ENCODE peak calls at places on chromosomes 16 and 17, in six cellular contexts. One of them, this sample, is unnamed.

GRCh38 chr17:28295677-28296578 is 23.1 kb upstream of the TMEM97 start:
- DNase-seq in globus pallidus: peak; percentile 27
- DNase-seq in NCI-H774: no peak
- DNase-seq in T-helper 9 cell: no peak
- DNase-seq in HEK293T: no peak
- DNase-seq in activated T-cell treated with anti-CD3 and anti-CD28 coated beads, Interleukin-2, amount 50 U/mL, for 48 hours: no peak
- DNase-seq in this sample: no peak

GRCh38 chr17:61325382-61326073 is 74.1 kb upstream of the TBX2 start:
- DNase-seq in HEK293T: peak; percentile 39
- DNase-seq in globus pallidus: no peak
- DNase-seq in activated T-cell treated with anti-CD3 and anti-CD28 coated beads, Interleukin-2, amount 50 U/mL, for 48 hours: no peak
- DNase-seq in T-helper 9 cell: no peak
- DNase-seq in NCI-H774: no peak
- DNase-seq in this sample: no peak

GRCh38 chr17:55414983-55415382 is 6.7 kb downstream of the MMD start:
- DNase-seq in NCI-H774: no peak
- DNase-seq in T-helper 9 cell: no peak
- DNase-seq in HEK293T: no peak
- DNase-seq in activated T-cell treated with anti-CD3 and anti-CD28 coated beads, Interleukin-2, amount 50 U/mL, for 48 hours: no peak
- DNase-seq in globus pallidus: no peak
- DNase-seq in this sample: no peak

GRCh38 chr17:45223541-45224528 is 2.1 kb downstream of the FMNL1 start:
- DNase-seq in activated T-cell treated with anti-CD3 and anti-CD28 coated beads, Interleukin-2, amount 50 U/mL, for 48 hours: peak; percentile 81
- DNase-seq in NCI-H774: no peak
- DNase-seq in globus pallidus: no peak
- DNase-seq in T-helper 9 cell: peak; percentile 33
- DNase-seq in HEK293T: no peak
- DNase-seq in this sample: no peak

GRCh38 chr16:47613251-47613650 is 152.1 kb downstream of the PHKB start:
- DNase-seq in activated T-cell treated with anti-CD3 and anti-CD28 coated beads, Interleukin-2, amount 50 U/mL, for 48 hours: no peak
- DNase-seq in HEK293T: no peak
- DNase-seq in T-helper 9 cell: no peak
- DNase-seq in NCI-H774: no peak
- DNase-seq in globus pallidus: no peak
- DNase-seq in this sample: no peak

GRCh38 chr17:7330099-7331015 is 1.2 kb upstream of the NEURL4 start:
- DNase-seq in NCI-H774: peak; percentile 16
- DNase-seq in T-helper 9 cell: peak; percentile 75
- DNase-seq in activated T-cell treated with anti-CD3 and anti-CD28 coated beads, Interleukin-2, amount 50 U/mL, for 48 hours: peak; percentile 89
- DNase-seq in globus pallidus: no peak
- DNase-seq in HEK293T: peak; percentile 79
- DNase-seq in this sample: peak; percentile 93

GRCh38 chr16:84075376-84075775 is 32.8 kb upstream of the SLC38A8 start:
- DNase-seq in activated T-cell treated with anti-CD3 and anti-CD28 coated beads, Interleukin-2, amount 50 U/mL, for 48 hours: no peak
- DNase-seq in NCI-H774: no peak
- DNase-seq in globus pallidus: no peak
- DNase-seq in T-helper 9 cell: no peak
- DNase-seq in HEK293T: no peak
- DNase-seq in this sample: no peak

GRCh38 chr16:86258713-86259112 is 251.6 kb upstream of the FOXF1 start:
- DNase-seq in activated T-cell treated with anti-CD3 and anti-CD28 coated beads, Interleukin-2, amount 50 U/mL, for 48 hours: no peak
- DNase-seq in T-helper 9 cell: no peak
- DNase-seq in globus pallidus: no peak
- DNase-seq in NCI-H774: no peak
- DNase-seq in HEK293T: no peak
- DNase-seq in this sample: no peak

GRCh38 chr17:83083368-83084201 is 4.2 kb downstream of the METRNL start:
- DNase-seq in activated T-cell treated with anti-CD3 and anti-CD28 coated beads, Interleukin-2, amount 50 U/mL, for 48 hours: peak; percentile 78
- DNase-seq in globus pallidus: no peak
- DNase-seq in NCI-H774: no peak
- DNase-seq in T-helper 9 cell: peak; percentile 46
- DNase-seq in HEK293T: no peak
- DNase-seq in this sample: no peak

GRCh38 chr17:63626551-63627228 is 4.5 kb downstream of the MAP3K3 start:
- DNase-seq in T-helper 9 cell: no peak
- DNase-seq in NCI-H774: no peak
- DNase-seq in globus pallidus: no peak
- DNase-seq in activated T-cell treated with anti-CD3 and anti-CD28 coated beads, Interleukin-2, amount 50 U/mL, for 48 hours: no peak
- DNase-seq in HEK293T: no peak
- DNase-seq in this sample: no peak

GRCh38 chr16:75011634-75012307 is 12.9 kb downstream of the ZNRF1 start:
- DNase-seq in HEK293T: no peak
- DNase-seq in activated T-cell treated with anti-CD3 and anti-CD28 coated beads, Interleukin-2, amount 50 U/mL, for 48 hours: peak; percentile 64
- DNase-seq in T-helper 9 cell: no peak
- DNase-seq in globus pallidus: no peak
- DNase-seq in NCI-H774: no peak
- DNase-seq in this sample: no peak

GRCh38 chr17:76957600-76958464 is 89.6 kb downstream of the MGAT5B start:
- DNase-seq in HEK293T: no peak
- DNase-seq in NCI-H774: no peak
- DNase-seq in globus pallidus: no peak
- DNase-seq in T-helper 9 cell: no peak
- DNase-seq in activated T-cell treated with anti-CD3 and anti-CD28 coated beads, Interleukin-2, amount 50 U/mL, for 48 hours: no peak
- DNase-seq in this sample: no peak

GRCh38 chr17:633133-633532 is 81.5 kb downstream of the VPS53 start:
- DNase-seq in NCI-H774: no peak
- DNase-seq in HEK293T: no peak
- DNase-seq in activated T-cell treated with anti-CD3 and anti-CD28 coated beads, Interleukin-2, amount 50 U/mL, for 48 hours: no peak
- DNase-seq in globus pallidus: no peak
- DNase-seq in T-helper 9 cell: no peak
- DNase-seq in this sample: no peak

GRCh38 chr16:49652441-49653175 is 203.3 kb downstream of the ZNF423 start:
- DNase-seq in NCI-H774: no peak
- DNase-seq in HEK293T: no peak
- DNase-seq in activated T-cell treated with anti-CD3 and anti-CD28 coated beads, Interleukin-2, amount 50 U/mL, for 48 hours: no peak
- DNase-seq in T-helper 9 cell: no peak
- DNase-seq in globus pallidus: no peak
- DNase-seq in this sample: no peak

GRCh38 chr16:70665113-70665694 is 18.8 kb downstream of the IL34 start:
- DNase-seq in NCI-H774: no peak
- DNase-seq in activated T-cell treated with anti-CD3 and anti-CD28 coated beads, Interleukin-2, amount 50 U/mL, for 48 hours: no peak
- DNase-seq in T-helper 9 cell: no peak
- DNase-seq in globus pallidus: no peak
- DNase-seq in HEK293T: no peak
- DNase-seq in this sample: no peak

GRCh38 chr16:85046957-85047866 is 19.6 kb downstream of the KIAA0513 start:
- DNase-seq in HEK293T: no peak
- DNase-seq in globus pallidus: no peak
- DNase-seq in T-helper 9 cell: no peak
- DNase-seq in activated T-cell treated with anti-CD3 and anti-CD28 coated beads, Interleukin-2, amount 50 U/mL, for 48 hours: no peak
- DNase-seq in NCI-H774: no peak
- DNase-seq in this sample: no peak

GRCh38 chr16:56372938-56373337 is 52.4 kb downstream of the AMFR start:
- DNase-seq in NCI-H774: no peak
- DNase-seq in T-helper 9 cell: no peak
- DNase-seq in HEK293T: no peak
- DNase-seq in globus pallidus: no peak
- DNase-seq in activated T-cell treated with anti-CD3 and anti-CD28 coated beads, Interleukin-2, amount 50 U/mL, for 48 hours: no peak
- DNase-seq in this sample: no peak

GRCh38 chr17:2212328-2212981 is 91.1 kb downstream of the SMG6 start:
- DNase-seq in activated T-cell treated with anti-CD3 and anti-CD28 coated beads, Interleukin-2, amount 50 U/mL, for 48 hours: no peak
- DNase-seq in T-helper 9 cell: no peak
- DNase-seq in NCI-H774: no peak
- DNase-seq in HEK293T: no peak
- DNase-seq in globus pallidus: peak; percentile 64
- DNase-seq in this sample: no peak

GRCh38 chr16:8299635-8300034 is 290.7 kb downstream of the TMEM114 start:
- DNase-seq in HEK293T: no peak
- DNase-seq in activated T-cell treated with anti-CD3 and anti-CD28 coated beads, Interleukin-2, amount 50 U/mL, for 48 hours: no peak
- DNase-seq in globus pallidus: no peak
- DNase-seq in T-helper 9 cell: no peak
- DNase-seq in NCI-H774: no peak
- DNase-seq in this sample: no peak

GRCh38 chr16:72983241-72983640 is 64.7 kb downstream of the ZFHX3 start:
- DNase-seq in HEK293T: no peak
- DNase-seq in globus pallidus: no peak
- DNase-seq in activated T-cell treated with anti-CD3 and anti-CD28 coated beads, Interleukin-2, amount 50 U/mL, for 48 hours: no peak
- DNase-seq in T-helper 9 cell: no peak
- DNase-seq in NCI-H774: no peak
- DNase-seq in this sample: no peak

This sample was measured in HuH-7.5.